ENCODE peak calls at places on chromosomes 1 and 21, in seven cellular contexts. W is astrocyte, R is IMR-90, P is endodermal cell, V is colonic mucosa, L is fibroblast of lung, X is PC-3. G is an unnamed sample.
A peak's percentile ranks its signal among the peaks of the same experiment; 100 is the strongest.

GRCh38 chr1:197776348-197777082 is 1.2 kb upstream of the DENND1B start:
- DNase-seq in W (peak; percentile 96), R (peak; percentile 93), P (no peak), V (no peak), L (peak; percentile 64), X (peak; percentile 79), G (no peak)

GRCh38 chr1:192810253-192810880 is 1.5 kb downstream of the RGS2 start:
- DNase-seq in W (peak; percentile 51), R (peak; percentile 82), P (peak; percentile 62), V (peak; percentile 29), L (peak; percentile 90), X (peak; percentile 41), G (no peak)

GRCh38 chr1:206823725-206824124 is 41.7 kb upstream of the IL20 start:
- DNase-seq in W (peak; percentile 28), R (peak; percentile 27), P (no peak), V (no peak), L (peak; percentile 26), X (no peak), G (no peak)

GRCh38 chr1:3618904-3619671 is 5.7 kb upstream of the TPRG1L start:
- DNase-seq in W (peak; percentile 57), R (peak; percentile 80), P (peak; percentile 91), V (peak; percentile 79), L (peak; percentile 79), X (peak; percentile 91), G (peak; percentile 74)

GRCh38 chr1:184633785-184634184 is 120.9 kb downstream of the EDEM3 start:
- DNase-seq in W (no peak), R (no peak), P (peak; percentile 65), V (no peak), L (no peak), X (no peak), G (no peak)

GRCh38 chr1:101388904-101389546 is 152.2 kb downstream of the S1PR1 start:
- DNase-seq in W (peak; percentile 25), R (peak; percentile 3), P (no peak), V (no peak), L (no peak), X (no peak), G (no peak)

GRCh38 chr1:39872698-39873097 is 10.6 kb downstream of the TRIT1 start:
- DNase-seq in W (no peak), R (no peak), P (no peak), V (no peak), L (peak; percentile 18), X (no peak), G (no peak)

GRCh38 chr21:39141502-39141901 is 41.7 kb downstream of the PSMG1 start:
- DNase-seq in W (peak; percentile 45), R (peak; percentile 73), P (no peak), V (peak; percentile 41), L (peak; percentile 54), X (no peak), G (no peak)

GRCh38 chr1:3543076-3544049 is 67.9 kb downstream of the MEGF6 start:
- DNase-seq in W (peak; percentile 90), R (peak; percentile 92), P (peak; percentile 81), V (peak; percentile 27), L (peak; percentile 74), X (peak; percentile 91), G (peak; percentile 85)

GRCh38 chr1:212471286-212471685 is 38.6 kb downstream of the NENF start:
- DNase-seq in W (no peak), R (no peak), P (no peak), V (no peak), L (no peak), X (no peak), G (no peak)

GRCh38 chr1:33244143-33244808 is 12.0 kb upstream of the ZNF362 start:
- DNase-seq in W (peak; percentile 25), R (no peak), P (peak; percentile 39), V (no peak), L (no peak), X (peak; percentile 82), G (no peak)

GRCh38 chr1:166395729-166396128 is 228.9 kb upstream of the FAM78B start:
- DNase-seq in W (no peak), R (no peak), P (no peak), V (no peak), L (no peak), X (no peak), G (no peak)

GRCh38 chr1:171226757-171227370 is 21.4 kb upstream of the FMO1 start:
- DNase-seq in W (peak; percentile 57), R (peak; percentile 80), P (peak; percentile 79), V (peak; percentile 48), L (peak; percentile 86), X (peak; percentile 83), G (no peak)

GRCh38 chr1:101162300-101162699 is 74.5 kb upstream of the S1PR1 start:
- DNase-seq in W (no peak), R (no peak), P (no peak), V (no peak), L (no peak), X (no peak), G (no peak)

GRCh38 chr1:209835782-209836298 is 8.1 kb downstream of the UTP25 start:
- DNase-seq in W (peak; percentile 61), R (peak; percentile 67), P (no peak), V (no peak), L (peak; percentile 68), X (no peak), G (no peak)

GRCh38 chr1:160405331-160405877 is 5.0 kb downstream of the VANGL2 start:
- DNase-seq in W (no peak), R (no peak), P (peak; percentile 30), V (peak; percentile 15), L (no peak), X (no peak), G (no peak)

GRCh38 chr1:193763313-193763712 is 576.9 kb upstream of the B3GALT2 start:
- DNase-seq in W (peak; percentile 14), R (peak; percentile 27), P (no peak), V (no peak), L (peak; percentile 62), X (peak; percentile 41), G (no peak)

GRCh38 chr1:235818632-235819136 is 48.0 kb downstream of the LYST start:
- DNase-seq in W (peak; percentile 48), R (no peak), P (no peak), V (no peak), L (no peak), X (no peak), G (no peak)

GRCh38 chr1:149916927-149917310 is 725 bp downstream of the SV2A start:
- DNase-seq in W (no peak), R (no peak), P (no peak), V (no peak), L (no peak), X (no peak), G (no peak)

GRCh38 chr1:228338521-228339051 is 68.0 kb downstream of the TRIM11 start:
- DNase-seq in W (no peak), R (no peak), P (peak; percentile 42), V (no peak), L (no peak), X (no peak), G (peak; percentile 53)

GRCh38 chr21:44979687-44980561 is 40.1 kb downstream of the SLX9 start:
- DNase-seq in W (no peak), R (no peak), P (no peak), V (no peak), L (no peak), X (no peak), G (no peak)

GRCh38 chr21:44980562-44981489 is 41.0 kb downstream of the SLX9 start:
- DNase-seq in W (no peak), R (no peak), P (no peak), V (no peak), L (no peak), X (no peak), G (peak; percentile 72)

GRCh38 chr21:44974676-44975075 is 34.8 kb downstream of the SLX9 start:
- DNase-seq in W (no peak), R (no peak), P (no peak), V (no peak), L (no peak), X (no peak), G (no peak)

GRCh38 chr21:44975720-44976555 is 36.1 kb downstream of the SLX9 start:
- DNase-seq in W (no peak), R (no peak), P (no peak), V (no peak), L (no peak), X (no peak), G (no peak)

DNA sequence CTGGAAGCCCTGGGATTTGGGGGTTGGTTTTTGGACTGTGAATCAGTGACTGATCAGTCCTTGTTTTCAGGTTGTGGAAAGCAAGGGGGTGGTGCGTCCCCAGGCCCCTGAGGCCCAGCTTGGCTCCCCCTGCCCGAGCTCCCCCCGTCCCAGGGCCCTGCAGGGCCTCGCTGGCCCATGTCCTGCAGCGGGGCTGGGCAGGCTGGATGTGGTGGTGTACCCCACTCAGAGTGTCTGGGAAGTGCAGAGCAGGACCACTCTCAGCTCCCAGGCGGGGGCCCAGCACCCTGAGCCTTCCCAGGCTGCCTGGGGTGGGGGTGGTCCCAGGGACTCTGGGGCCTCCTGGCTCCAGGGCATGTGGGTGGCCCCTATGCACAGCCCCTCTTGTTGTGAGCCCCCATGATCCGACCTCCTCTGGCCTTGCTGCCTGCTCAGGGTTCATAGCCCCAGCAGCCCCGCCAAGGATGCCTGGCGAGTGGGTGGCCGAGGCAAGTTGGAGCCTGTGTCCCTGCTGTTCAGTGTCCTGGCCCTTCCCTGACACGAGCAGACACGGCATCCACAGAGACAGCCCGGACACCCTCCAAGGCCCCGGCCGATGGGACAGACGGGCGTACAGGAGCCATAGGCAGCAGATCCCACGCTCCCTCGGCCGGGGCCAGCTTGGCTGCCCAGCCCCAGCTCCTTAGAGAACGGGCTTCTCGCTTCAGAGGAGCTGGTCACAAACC is 37.9 kb downstream of the SLX9 start:
- DNase-seq in W (no peak), R (no peak), P (no peak), V (no peak), L (no peak), X (no peak), G (no peak)
- H3K9ac ChIP-seq in W (no peak overlapping the region), R (no peak overlapping the region), P (no peak overlapping the region), V (no peak overlapping the region), L (no peak overlapping the region), X (no peak overlapping the region), G (no peak overlapping the region)

DNA sequence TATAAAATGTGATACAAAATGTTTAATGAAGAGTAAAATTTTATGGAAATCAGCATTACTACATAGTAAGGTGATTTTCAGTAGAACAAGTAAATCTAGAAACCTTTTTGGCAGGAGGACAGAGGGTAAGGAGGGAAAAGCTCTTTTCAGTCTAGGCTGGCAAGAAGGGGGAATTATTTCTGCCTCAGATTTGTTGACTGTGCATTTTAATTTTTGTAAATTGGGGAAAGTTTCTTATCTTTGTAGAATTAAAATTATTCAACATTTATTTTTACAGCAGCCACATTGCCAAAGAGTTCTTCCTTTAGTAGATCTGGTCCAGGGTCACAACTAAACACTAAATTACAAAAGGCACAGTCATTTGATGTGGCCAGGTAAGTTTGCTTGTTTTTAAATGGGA is 109.2 kb downstream of the ITSN1 start:
- DNase-seq in W (no peak), R (no peak), P (no peak), V (no peak), L (no peak), X (no peak), G (no peak)
- H3K9ac ChIP-seq in W (no peak overlapping the region), R (no peak overlapping the region), P (no peak overlapping the region), V (no peak overlapping the region), L (no peak overlapping the region), X (no peak overlapping the region), G (no peak overlapping the region)

GRCh38 chr1:1434131-1434811 is 1.2 kb upstream of the VWA1 start:
- DNase-seq in W (peak; percentile 13), R (no peak), P (peak; percentile 91), V (peak; percentile 40), L (no peak), X (no peak), G (peak; percentile 92)
- H3K9ac ChIP-seq in W (peak overlapping the region; percentile 37), R (no peak overlapping the region), P (no peak overlapping the region), V (peak overlapping the region; percentile 64), L (no peak overlapping the region), X (peak overlapping the region; percentile 73), G (peak overlapping the region; percentile 26)

DNA sequence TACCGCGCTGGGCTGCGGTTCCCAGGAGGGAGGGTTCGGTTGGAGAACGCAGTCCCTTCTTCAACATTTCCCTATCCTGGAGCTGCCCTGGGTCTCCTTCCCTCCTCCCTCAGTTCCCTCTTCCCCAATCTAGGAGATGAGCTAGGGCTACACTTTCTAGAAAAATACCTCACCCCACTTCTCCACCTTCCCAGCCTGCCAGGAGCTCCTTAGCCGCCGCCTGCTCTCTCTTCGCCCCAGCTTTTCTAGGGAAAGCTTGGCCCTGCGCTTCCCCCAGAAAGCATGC is 484 bp upstream of the ADAMTS1 start:
- DNase-seq in W (peak; percentile 8), R (no peak), P (no peak), V (no peak), L (no peak), X (no peak), G (no peak)
- H3K9ac ChIP-seq in W (peak overlapping the region; percentile 90), R (peak overlapping the region; percentile 85), P (peak overlapping the region; percentile 62), V (peak overlapping the region; percentile 78), L (peak overlapping the region; percentile 90), X (peak overlapping the region; percentile 64), G (peak overlapping the region; percentile 94)